ENCODE peak calls at places on chromosome 12, in six cellular contexts. B, A, E, P, K and W are unnamed samples.

GRCh38 chr12:112557954-112558630 is 139.3 kb downstream of the PTPN11 start:
- DNase-seq in B (no peak), A (no peak), E (no peak), P (no peak), K (no peak), W (no peak)

GRCh38 chr12:86948851-86949250 is 692.7 kb upstream of the MGAT4C start:
- DNase-seq in B (no peak), A (no peak), E (no peak), P (no peak), K (no peak), W (no peak)

GRCh38 chr12:15216036-15216889 is 5.0 kb downstream of the RERG start:
- DNase-seq in B (no peak), A (no peak), E (no peak), P (no peak), K (no peak), W (no peak)

GRCh38 chr12:7450667-7451066 is 6.7 kb upstream of the CD163L1 start:
- DNase-seq in B (peak), A (no peak), E (no peak), P (peak), K (no peak), W (no peak)

GRCh38 chr12:117599849-117600248 is 238.4 kb upstream of the NOS1 start:
- DNase-seq in B (no peak), A (no peak), E (no peak), P (peak), K (no peak), W (no peak)

GRCh38 chr12:54593716-54594115 is 5.3 kb upstream of the PPP1R1A start:
- DNase-seq in B (no peak), A (no peak), E (no peak), P (no peak), K (no peak), W (no peak)

GRCh38 chr12:55642275-55643068 is 5.8 kb downstream of the OR10P1 start:
- DNase-seq in B (no peak), A (no peak), E (no peak), P (no peak), K (no peak), W (no peak)

GRCh38 chr12:25838007-25838406 is 120.5 kb upstream of the RASSF8 start:
- DNase-seq in B (no peak), A (no peak), E (no peak), P (no peak), K (no peak), W (no peak)

GRCh38 chr12:10285919-10286318 is 21.8 kb upstream of the KLRD1 start:
- DNase-seq in B (no peak), A (no peak), E (no peak), P (no peak), K (no peak), W (no peak)

GRCh38 chr12:44148936-44149335 is 313.1 kb downstream of the TMEM117 start:
- DNase-seq in B (no peak), A (no peak), E (no peak), P (no peak), K (no peak), W (no peak)

GRCh38 chr12:98058838-98059237 is 456.6 kb upstream of the TMPO start:
- DNase-seq in B (no peak), A (no peak), E (no peak), P (no peak), K (no peak), W (no peak)
- TF ChIP-seq POLR2AphosphoS5 in B (no peak), A (no peak), E (no peak), P (no peak), K (no peak), W (no peak)

DNA sequence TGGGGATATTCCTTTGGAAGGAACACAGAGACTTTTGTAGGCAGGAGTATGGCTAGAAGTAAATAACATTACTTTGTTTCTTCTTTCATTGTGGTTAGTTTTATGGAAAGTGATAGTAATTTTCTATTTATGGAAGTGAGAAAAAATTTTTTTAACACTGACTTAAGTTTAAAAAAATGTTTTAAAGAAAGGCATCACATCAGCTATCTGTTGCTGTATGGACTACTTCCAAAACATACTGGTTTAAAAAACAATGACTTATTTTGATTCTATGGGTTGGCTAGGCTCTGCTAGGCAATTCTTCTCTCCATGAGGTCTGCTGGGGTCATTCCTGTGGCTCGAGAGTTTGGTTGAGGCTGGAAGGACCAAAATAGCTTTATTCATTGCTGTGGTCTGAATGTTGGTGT is 31.7 kb upstream of the SLC38A2 start:
- DNase-seq in B (no peak), A (no peak), E (no peak), P (no peak), K (no peak), W (no peak)
- TF ChIP-seq TAF1 in B (no peak), A (no peak), E (no peak), P (no peak), K (no peak), W (no peak)

GRCh38 chr12:51951199-51951842 is at the start of gene ACVR1B:
- DNase-seq in B (peak), A (peak), E (peak), P (peak), K (peak), W (peak)
- TF ChIP-seq POLR2A in B (no peak), A (no peak), E (no peak), P (peak), K (no peak), W (no peak)

DNA sequence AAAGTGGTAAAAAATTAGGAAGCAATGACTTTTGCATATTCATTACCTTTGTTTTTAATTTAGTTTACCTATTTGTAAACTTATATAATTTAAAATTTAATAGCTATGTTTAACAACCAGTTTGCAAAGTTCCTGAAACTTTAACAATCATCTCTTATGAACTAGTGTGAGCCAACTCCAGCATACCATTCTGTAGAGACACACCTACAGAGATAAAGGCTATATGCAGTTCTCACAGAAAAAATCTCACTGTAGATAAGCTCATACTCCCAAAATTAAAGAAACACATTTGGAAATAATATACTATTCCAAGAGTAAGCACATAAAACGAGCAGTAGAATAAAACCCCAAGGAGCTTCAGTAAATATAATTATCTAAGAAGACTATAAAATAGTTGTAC is 77.5 kb downstream of the CDK17 start:
- DNase-seq in B (no peak), A (no peak), E (no peak), P (no peak), K (no peak), W (no peak)
- TF ChIP-seq POLR2AphosphoS5 in B (no peak), A (no peak), E (no peak), P (no peak), K (no peak), W (no peak)

DNA sequence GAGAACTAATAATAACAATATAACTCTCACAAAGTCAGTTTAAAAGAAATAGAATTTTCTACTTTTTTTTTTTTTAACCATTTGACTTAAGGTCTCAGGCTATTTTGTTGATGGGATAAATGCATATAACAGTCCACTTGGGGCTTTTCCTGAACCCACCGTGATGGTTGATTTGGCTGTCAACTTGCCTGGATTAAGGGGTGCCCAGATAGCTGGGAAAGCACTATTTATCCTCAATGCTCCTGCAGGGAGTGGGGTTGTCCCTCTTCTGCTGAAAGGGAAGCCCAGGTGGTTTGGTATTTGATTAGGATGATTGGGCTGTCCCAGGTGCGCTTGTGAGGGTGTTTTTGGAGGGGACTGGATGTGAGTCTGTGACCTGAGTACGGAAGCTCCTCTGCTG is 114.9 kb downstream of the AACS start:
- DNase-seq in B (no peak), A (no peak), E (no peak), P (no peak), K (no peak), W (no peak)
- TF ChIP-seq TAF1 in B (no peak), A (no peak), E (no peak), P (no peak), K (no peak), W (no peak)

DNA sequence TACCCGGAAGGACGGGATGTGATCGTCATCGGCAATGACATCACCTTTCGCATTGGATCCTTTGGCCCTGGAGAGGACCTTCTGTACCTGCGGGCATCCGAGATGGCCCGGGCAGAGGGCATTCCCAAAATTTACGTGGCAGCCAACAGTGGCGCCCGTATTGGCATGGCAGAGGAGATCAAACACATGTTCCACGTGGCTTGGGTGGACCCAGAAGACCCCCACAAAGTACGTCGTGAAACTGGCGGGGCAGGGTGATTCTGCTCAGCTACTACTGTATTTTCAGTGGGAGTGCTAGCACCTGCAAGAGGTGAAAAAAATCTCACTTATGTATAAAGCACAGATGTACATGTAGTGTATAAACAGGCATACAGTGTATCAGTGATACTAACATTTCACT is 62.9 kb downstream of the FOXN4 start:
- DNase-seq in B (no peak), A (no peak), E (no peak), P (no peak), K (no peak), W (no peak)
- TF ChIP-seq POLR2A in B (no peak), A (no peak), E (no peak), P (no peak), K (no peak), W (no peak)

GRCh38 chr12:52217223-52217622 is 15.8 kb upstream of the KRT7 start:
- DNase-seq in B (no peak), A (no peak), E (no peak), P (no peak), K (no peak), W (no peak)

GRCh38 chr12:52216807-52217206 is 16.2 kb upstream of the KRT7 start:
- DNase-seq in B (no peak), A (no peak), E (no peak), P (no peak), K (no peak), W (no peak)

GRCh38 chr12:52216107-52216506 is 16.9 kb upstream of the KRT7 start:
- DNase-seq in B (no peak), A (no peak), E (no peak), P (no peak), K (no peak), W (no peak)

GRCh38 chr12:52214421-52214802 is 18.6 kb upstream of the KRT7 start:
- DNase-seq in B (no peak), A (no peak), E (no peak), P (no peak), K (no peak), W (no peak)

GRCh38 chr12:52215587-52216031 is 17.4 kb upstream of the KRT7 start:
- DNase-seq in B (peak), A (no peak), E (no peak), P (peak), K (no peak), W (no peak)
- TF ChIP-seq POLR2AphosphoS5 in B (no peak), A (no peak), E (no peak), P (no peak), K (no peak), W (no peak)

DNA sequence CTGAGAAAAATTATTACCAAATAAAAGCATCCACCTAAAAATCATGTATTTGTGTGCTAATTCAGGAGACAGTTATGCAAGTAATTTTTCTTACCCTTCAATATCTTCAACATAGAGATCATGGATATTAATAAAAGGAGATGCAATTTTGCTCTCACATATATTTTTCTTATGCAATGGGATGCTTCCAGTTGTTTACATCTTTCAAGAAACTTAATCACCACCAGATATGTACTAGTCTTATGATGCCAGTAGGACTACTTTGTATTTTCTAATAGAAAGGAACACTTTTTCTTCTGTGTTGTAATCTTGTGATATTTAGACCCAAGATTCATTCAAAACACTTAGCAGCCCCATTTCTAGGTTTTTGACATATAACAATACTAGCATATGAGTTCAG is 107.6 kb downstream of the NAV3 start:
- DNase-seq in B (no peak), A (no peak), E (no peak), P (no peak), K (no peak), W (no peak)
- TF ChIP-seq TAF1 in B (no peak), A (no peak), E (no peak), P (no peak), K (no peak), W (no peak)